ENCODE peak calls at places on chromosomes 13 and 19, in ten cellular contexts. S is MM.1S; I is GM10248; J is stimulated activated CD4-positive, alpha-beta T cell treated with anti-CD3 and anti-CD28 coated beads, Interleukin-12 subunit alpha, Interleukin-12 subunit beta, amount 100 ng/mL, for 4 hours; Y is activated CD4-positive, alpha-beta T cell treated with anti-CD3 and anti-CD28 coated beads for 1 hour; A is NCI-H774; D is NCI-H2107; M is stimulated activated naive CD4-positive, alpha-beta T cell treated with Interleukin-2 at 50 U/mL for 16 hours; C is MG63; B is neural crest cell. Z is an unnamed sample.

GRCh38 chr13:40194204-40194806 is 472.1 kb downstream of the FOXO1 start:
- DNase-seq in I (no peak), Y (no peak), B (no peak), D (no peak), M (no peak), J (no peak), C (peak; percentile 26), S (no peak), A (no peak), Z (peak; percentile 42)

GRCh38 chr19:55255618-55256423 is 3.0 kb downstream of the PPP6R1 start:
- DNase-seq in D (no peak), M (peak; percentile 35), Y (peak; percentile 24), B (no peak), J (peak; percentile 52), A (no peak), I (peak; percentile 53), C (no peak), S (peak; percentile 33), Z (no peak)

GRCh38 chr13:30504081-30504480 is 38.3 kb upstream of the HMGB1 start:
- DNase-seq in C (no peak), S (peak; percentile 52), Y (no peak), B (no peak), M (no peak), D (no peak), J (no peak), A (no peak), I (peak; percentile 44), Z (no peak)

GRCh38 chr13:21849323-21849722 is 178.4 kb downstream of the FGF9 start:
- DNase-seq in M (no peak), J (no peak), D (no peak), Y (no peak), S (no peak), C (peak; percentile 31), B (no peak), I (peak; percentile 44), A (no peak), Z (no peak)

GRCh38 chr19:45107621-45108170 is 14.7 kb downstream of the PPP1R37 start:
- DNase-seq in A (no peak), B (no peak), I (no peak), C (no peak), Y (no peak), D (no peak), S (no peak), J (no peak), M (no peak), Z (no peak)

GRCh38 chr19:38036707-38037106 is 129.7 kb downstream of the SIPA1L3 start:
- DNase-seq in Y (no peak), B (no peak), C (no peak), J (no peak), M (no peak), S (no peak), D (no peak), A (no peak), I (no peak), Z (no peak)

GRCh38 chr13:23436680-23437079 is 3.2 kb upstream of the SACS start:
- DNase-seq in Y (no peak), S (no peak), A (no peak), M (no peak), C (no peak), I (no peak), J (no peak), B (no peak), D (no peak), Z (peak; percentile 49)

GRCh38 chr13:43195551-43195950 is 172.2 kb downstream of the DNAJC15 start:
- DNase-seq in M (no peak), C (no peak), S (no peak), J (no peak), A (no peak), B (no peak), D (no peak), I (no peak), Y (no peak), Z (no peak)

GRCh38 chr13:47408546-47409319 is 511.9 kb upstream of the HTR2A start:
- DNase-seq in I (no peak), M (no peak), D (no peak), B (no peak), S (no peak), C (no peak), Y (no peak), A (no peak), J (no peak), Z (no peak)

GRCh38 chr19:452829-453228 is 8.0 kb downstream of the SHC2 start:
- DNase-seq in A (no peak), D (no peak), Y (no peak), B (no peak), C (no peak), I (no peak), J (no peak), S (no peak), M (no peak), Z (no peak)

GRCh38 chr13:110103479-110103878 is 203.5 kb downstream of the COL4A1 start:
- DNase-seq in J (no peak), Y (no peak), M (no peak), D (no peak), A (no peak), C (no peak), S (no peak), I (no peak), B (no peak), Z (no peak)

GRCh38 chr19:2728783-2729387 is 7.7 kb upstream of the DIRAS1 start:
- DNase-seq in J (no peak), D (no peak), I (no peak), M (no peak), B (no peak), Y (no peak), A (no peak), S (no peak), C (no peak), Z (no peak)

GRCh38 chr19:16297575-16298178 is 26.9 kb upstream of the KLF2 start:
- DNase-seq in J (no peak), Y (no peak), S (no peak), A (no peak), M (no peak), B (no peak), D (no peak), I (no peak), C (no peak), Z (no peak)

GRCh38 chr13:90750021-90750420 is 597.5 kb upstream of the MIR17HG start:
- DNase-seq in A (no peak), I (no peak), B (no peak), C (no peak), Y (no peak), M (no peak), S (no peak), D (no peak), J (no peak), Z (no peak)

GRCh38 chr19:31296741-31297390 is 52.4 kb downstream of the TSHZ3 start:
- DNase-seq in I (no peak), C (no peak), A (no peak), M (no peak), B (no peak), D (no peak), J (no peak), S (no peak), Y (no peak), Z (no peak)

GRCh38 chr19:48565090-48565489 is 13.1 kb downstream of the SULT2B1 start:
- DNase-seq in S (no peak), I (no peak), J (no peak), M (no peak), C (peak; percentile 93), Y (no peak), D (no peak), A (no peak), B (no peak), Z (no peak)

GRCh38 chr19:45773384-45773783 is 4.3 kb upstream of the SIX5 start:
- DNase-seq in Y (no peak), D (no peak), S (no peak), B (no peak), J (no peak), A (no peak), C (no peak), M (no peak), I (no peak), Z (no peak)

GRCh38 chr13:33175991-33176390 is 109.6 kb downstream of the STARD13 start:
- DNase-seq in M (no peak), J (no peak), D (no peak), I (no peak), C (no peak), A (no peak), B (no peak), Y (no peak), S (no peak), Z (no peak)

GRCh38 chr19:33809960-33810359 is 13.3 kb downstream of the KCTD15 start:
- DNase-seq in B (no peak), C (peak; percentile 73), A (no peak), S (no peak), Y (no peak), I (no peak), J (no peak), D (no peak), M (no peak), Z (no peak)

GRCh38 chr13:102556806-102557205 is 40.0 kb upstream of the TPP2 start:
- DNase-seq in B (no peak), J (no peak), I (no peak), M (no peak), Y (no peak), C (no peak), D (peak; percentile 0), S (peak; percentile 49), A (no peak), Z (no peak)

GRCh38 chr19:5985098-5985783 is 7.3 kb upstream of the RANBP3 start:
- DNase-seq in Y (no peak), C (peak; percentile 30), A (no peak), B (no peak), M (no peak), J (no peak), I (no peak), D (no peak), S (no peak), Z (no peak)

GRCh38 chr13:82092312-82092711 is 1751.4 kb upstream of the SPRY2 start:
- DNase-seq in B (no peak), M (no peak), C (no peak), Y (no peak), D (no peak), A (no peak), J (no peak), I (no peak), S (no peak), Z (no peak)

GRCh38 chr13:99228737-99229691 is 28.4 kb downstream of the UBAC2 start:
- DNase-seq in I (peak; percentile 72), Y (no peak), A (no peak), B (no peak), J (no peak), M (no peak), D (no peak), S (peak; percentile 91), C (no peak), Z (no peak)

GRCh38 chr13:49560270-49561063 is 24.9 kb downstream of the RCBTB1 start:
- DNase-seq in A (no peak), D (no peak), J (no peak), C (peak; percentile 16), M (no peak), S (no peak), I (no peak), B (no peak), Y (no peak), Z (no peak)

GRCh38 chr13:46551410-46552301 is 1.3 kb upstream of the LRCH1 start:
- DNase-seq in C (peak; percentile 62), A (peak; percentile 27), D (peak; percentile 16), Y (peak; percentile 40), J (peak; percentile 69), B (peak; percentile 81), I (peak; percentile 56), S (peak; percentile 35), M (peak; percentile 51), Z (peak; percentile 89)

GRCh38 chr13:53004605-53005004 is 24.0 kb upstream of the OLFM4 start:
- DNase-seq in A (no peak), B (no peak), Y (no peak), I (no peak), J (no peak), C (no peak), S (no peak), D (peak; percentile 4), M (no peak), Z (no peak)

GRCh38 chr13:27171830-27172494 is 351 bp upstream of the USP12 start:
- DNase-seq in J (peak; percentile 85), S (peak; percentile 83), B (peak; percentile 84), Y (peak; percentile 90), I (peak; percentile 91), D (peak; percentile 79), C (peak; percentile 96), A (peak; percentile 78), M (peak; percentile 89), Z (peak; percentile 98)

GRCh38 chr19:55563261-55563690 is 17.4 kb downstream of the ZNF579 start:
- DNase-seq in S (no peak), B (no peak), D (no peak), J (no peak), M (no peak), C (peak; percentile 97), A (peak; percentile 30), Y (no peak), I (no peak), Z (no peak)

Z was measured in osteocyte.